ENCODE peak calls at places on chromosomes 3 and 15, in ten cellular contexts. H is thoracic aorta, Z is PC-9, W is H9, Y is heart right ventricle, G is A549, P is SK-N-SH, F is cardiac muscle cell, B is aorta, N is testis. M is an unnamed sample. For H3K4me1, the result is how much of the 10 kb centered on the place peaks cover.

GRCh38 chr15:42092666-42093445 is 1.5 kb downstream of the PLA2G4D start:
- DNase-seq in Z (no peak), H (no peak), P (no peak), B (no peak), F (no peak), Y (peak), N (peak), W (peak), G (no peak), M (peak)

GRCh38 chr3:29655016-29655415 is 374.1 kb downstream of the RBMS3 start:
- DNase-seq in H (no peak), Y (no peak), N (no peak), B (no peak), G (no peak), P (no peak), F (no peak), Z (no peak), W (no peak), M (no peak)

GRCh38 chr15:73318463-73319351 is 50.1 kb downstream of the HCN4 start:
- DNase-seq in W (peak), Y (no peak), H (no peak), P (peak), Z (no peak), F (peak), G (no peak), N (peak), B (peak), M (no peak)

GRCh38 chr15:74723754-74724334 is 1.5 kb downstream of the CYP1A1 start:
- DNase-seq in N (peak), G (peak), B (no peak), Z (peak), F (peak), P (peak), Y (no peak), H (no peak), W (peak), M (no peak)

GRCh38 chr3:40719660-40720287 is 195.0 kb downstream of the ZNF621 start:
- DNase-seq in G (no peak), P (no peak), Y (no peak), B (no peak), N (peak), F (peak), H (no peak), Z (no peak), W (peak), M (peak)

GRCh38 chr3:28905798-28906197 is 375.1 kb upstream of the RBMS3 start:
- DNase-seq in B (no peak), P (no peak), Z (no peak), Y (no peak), H (no peak), W (no peak), N (no peak), F (no peak), G (no peak), M (no peak)

GRCh38 chr3:100198579-100199269 is 62.1 kb upstream of the TBC1D23 start:
- DNase-seq in G (no peak), H (no peak), F (no peak), W (no peak), Z (no peak), Y (no peak), P (no peak), B (no peak), N (no peak), M (peak)

GRCh38 chr3:183698318-183698731 is 728 bp downstream of the YEATS2 start:
- DNase-seq in Z (peak), W (no peak), G (peak), H (no peak), N (peak), F (peak), P (peak), B (peak), Y (peak), M (no peak)

GRCh38 chr3:183826448-183826847 is 1.1 kb upstream of the MAP6D1 start:
- DNase-seq in F (no peak), Y (no peak), B (no peak), W (no peak), Z (no peak), G (no peak), P (no peak), H (no peak), N (no peak), M (no peak)

GRCh38 chr15:98754283-98755022 is 106.1 kb downstream of the IGF1R start:
- DNase-seq in P (no peak), W (no peak), Y (no peak), Z (no peak), N (peak), G (no peak), H (no peak), B (no peak), F (peak), M (no peak)

GRCh38 chr15:75204340-75205063 is 2.8 kb downstream of the C15orf39 start:
- DNase-seq in F (peak), W (peak), Z (peak), B (peak), P (peak), H (peak), G (peak), Y (peak), N (peak), M (peak)

GRCh38 chr3:42750834-42751233 is 22.2 kb downstream of the CCDC13 start:
- DNase-seq in B (peak), H (no peak), F (no peak), Z (no peak), N (no peak), W (peak), Y (no peak), G (no peak), P (no peak), M (no peak)

GRCh38 chr15:62099171-62099601 is 32.4 kb downstream of the C2CD4A start:
- DNase-seq in F (peak), G (no peak), Y (no peak), B (no peak), Z (peak), P (no peak), H (no peak), W (no peak), N (no peak), M (peak)

GRCh38 chr3:150925751-150926201 is 20.5 kb upstream of the MINDY4B start:
- DNase-seq in N (peak), Y (peak), W (peak), B (no peak), P (peak), G (peak), Z (no peak), F (peak), H (no peak), M (no peak)

GRCh38 chr3:70064194-70064787 is 64.8 kb downstream of the SAMMSON start:
- DNase-seq in P (peak), G (peak), F (peak), H (no peak), B (no peak), W (no peak), Y (no peak), N (peak), Z (no peak), M (no peak)

GRCh38 chr3:54733079-54733478 is 194.8 kb downstream of the LRTM1 start:
- DNase-seq in N (no peak), W (no peak), P (peak), B (no peak), Y (no peak), Z (no peak), F (no peak), H (no peak), G (no peak), M (peak)

GRCh38 chr3:86282106-86282787 is 708.7 kb downstream of the VGLL3 start:
- DNase-seq in F (no peak), W (no peak), G (no peak), P (no peak), B (no peak), Z (no peak), H (no peak), Y (no peak), N (no peak), M (no peak)

GRCh38 chr15:90054618-90055097 is 47.6 kb downstream of the IDH2 start:
- DNase-seq in B (no peak), Z (peak), P (no peak), N (no peak), H (no peak), W (no peak), F (no peak), Y (no peak), G (no peak), M (no peak)

GRCh38 chr3:105869982-105870381 is 1.2 kb upstream of the CBLB start:
- DNase-seq in H (no peak), N (no peak), Y (no peak), F (no peak), W (no peak), P (no peak), Z (no peak), B (no peak), G (no peak), M (no peak)

GRCh38 chr15:94185547-94186236 is 45.7 kb upstream of the MCTP2 start:
- DNase-seq in N (no peak), G (no peak), P (no peak), W (no peak), F (no peak), Y (no peak), Z (peak), H (no peak), B (no peak), M (no peak)

GRCh38 chr3:120113128-120114116 is 19.2 kb upstream of the GSK3B start:
- DNase-seq in Z (peak), W (no peak), F (peak), P (no peak), Y (no peak), G (no peak), B (no peak), H (no peak), N (no peak), M (peak)

GRCh38 chr3:65749066-65749465 is 289.7 kb downstream of the MAGI1 start:
- DNase-seq in N (no peak), P (no peak), G (no peak), F (peak), W (no peak), B (no peak), Y (no peak), Z (no peak), H (no peak), M (no peak)

GRCh38 chr3:58659051-58659675 is 7.4 kb downstream of the FAM3D start:
- DNase-seq in F (peak), G (peak), W (peak), Z (no peak), P (peak), B (no peak), N (peak), H (no peak), Y (no peak), M (no peak)

GRCh38 chr3:188568750-188569149 is 414.8 kb downstream of the LPP start:
- DNase-seq in Z (no peak), N (no peak), F (peak), P (no peak), W (no peak), H (no peak), G (no peak), Y (no peak), B (no peak), M (no peak)

GRCh38 chr3:51384145-51384729 is 854 bp upstream of the MANF start:
- DNase-seq in W (no peak), B (no peak), P (peak), N (peak), Y (no peak), Z (peak), H (no peak), G (no peak), F (no peak), M (no peak)

GRCh38 chr3:97269202-97269601 is 454.8 kb downstream of the EPHA6 start:
- DNase-seq in Z (no peak), B (no peak), N (no peak), W (peak), Y (no peak), H (no peak), G (no peak), F (no peak), P (no peak), M (no peak)

GRCh38 chr15:90871716-90872480 is 3.5 kb downstream of the FURIN start:
- DNase-seq in W (peak), B (peak), P (peak), Z (no peak), H (no peak), F (no peak), Y (peak), N (peak), G (no peak), M (no peak)

GRCh38 chr3:105829879-105830622 is 38.8 kb downstream of the CBLB start:
- DNase-seq in P (no peak), G (no peak), N (no peak), H (no peak), F (peak), W (no peak), Y (no peak), B (no peak), Z (no peak), M (no peak)

GRCh38 chr15:89333011-89333860 is 1.4 kb downstream of the POLG start:
- DNase-seq in Y (no peak), H (no peak), W (no peak), G (no peak), B (peak), Z (no peak), P (no peak), F (no peak), N (no peak), M (no peak)

GRCh38 chr3:159839561-159840379 is 148.9 kb upstream of the IL12A start:
- DNase-seq in B (no peak), H (no peak), G (no peak), Y (peak), P (peak), W (peak), F (no peak), Z (no peak), N (peak), M (no peak)

GRCh38 chr3:171101982-171102610 is 75.6 kb upstream of the SLC2A2 start:
- DNase-seq in G (no peak), B (no peak), N (no peak), Y (no peak), P (no peak), H (no peak), W (no peak), Z (no peak), F (peak), M (no peak)

GRCh38 chr15:33279613-33280205 is 31.1 kb upstream of the RYR3 start:
- DNase-seq in G (peak), P (no peak), Y (no peak), Z (peak), H (no peak), F (no peak), N (no peak), W (no peak), B (no peak), M (peak)

GRCh38 chr15:42184313-42184712 is 23.8 kb downstream of the VPS39 start:
- DNase-seq in P (no peak), Z (no peak), W (no peak), F (no peak), Y (no peak), B (no peak), H (no peak), G (no peak), N (no peak), M (no peak)

DNA sequence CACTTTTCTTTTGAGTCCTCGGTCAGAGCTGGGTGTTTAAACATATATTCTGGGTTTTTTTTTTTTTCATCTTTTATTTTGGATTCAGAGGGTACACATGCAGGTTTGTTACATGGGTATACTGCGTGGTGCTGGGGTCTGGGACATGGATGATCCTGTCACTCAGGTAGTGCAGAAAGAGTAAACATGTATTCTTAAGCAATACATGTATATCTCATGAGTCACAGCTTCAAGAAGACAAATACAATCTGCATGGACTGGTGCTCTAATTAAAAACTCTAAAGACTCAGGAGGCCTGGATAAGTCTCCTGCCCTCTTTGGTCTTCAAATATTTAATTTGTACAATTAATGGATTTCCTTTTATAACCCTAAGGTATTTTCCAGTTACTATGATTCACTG is 50.6 kb upstream of the PHLDB2 start:
- DNase-seq in F (peak), H (no peak), G (peak), W (no peak), Z (peak), P (no peak), B (no peak), N (no peak), Y (no peak), M (no peak)
- H3K4me1 ChIP-seq in F (under half), H (under half), G (half or more), W (under half), Z (half or more), P (under half), B (under half), N (under half), Y (under half), M (under half)

DNA sequence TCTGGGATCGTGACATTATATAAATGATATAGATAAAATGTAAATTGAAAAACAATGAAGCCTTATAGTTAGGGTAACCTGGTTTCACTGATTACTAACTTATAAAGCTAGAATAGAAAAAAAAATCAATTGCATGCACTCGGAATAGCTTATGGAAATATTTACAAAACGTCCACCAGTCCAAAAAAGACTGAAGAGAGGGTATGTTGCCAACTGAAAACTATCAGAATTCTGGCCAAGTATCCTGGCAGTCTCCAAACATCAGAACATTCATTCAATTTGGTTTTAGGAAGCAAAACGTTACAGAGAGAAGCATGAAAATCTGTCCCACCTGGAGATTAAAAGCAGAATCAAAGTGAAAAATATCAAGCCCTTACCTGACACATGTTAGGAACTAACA is 892.4 kb downstream of the ROBO1 start:
- DNase-seq in Y (no peak), H (no peak), Z (no peak), P (no peak), F (no peak), B (no peak), N (no peak), G (no peak), W (no peak), M (no peak)
- H3K4me1 ChIP-seq in Y (under half), H (under half), Z (under half), P (under half), F (under half), B (under half), N (under half), G (under half), W (under half), M (under half)

GRCh38 chr3:31896026-31896425 is 85.0 kb downstream of the OSBPL10 start:
- DNase-seq in G (no peak), Y (no peak), Z (no peak), F (no peak), H (no peak), W (no peak), B (no peak), P (no peak), N (no peak), M (no peak)

GRCh38 chr3:31896643-31897433 is 84.2 kb downstream of the OSBPL10 start:
- DNase-seq in N (no peak), P (no peak), B (no peak), F (no peak), W (no peak), G (no peak), Z (no peak), Y (no peak), H (no peak), M (no peak)

GRCh38 chr3:31893174-31893573 is 87.9 kb downstream of the OSBPL10 start:
- DNase-seq in F (peak), B (no peak), N (no peak), Z (no peak), P (no peak), G (no peak), Y (no peak), H (no peak), W (no peak), M (no peak)

GRCh38 chr3:31892500-31892899 is 88.6 kb downstream of the OSBPL10 start:
- DNase-seq in P (no peak), N (no peak), Z (no peak), G (no peak), Y (no peak), H (no peak), W (no peak), F (no peak), B (no peak), M (no peak)

DNA sequence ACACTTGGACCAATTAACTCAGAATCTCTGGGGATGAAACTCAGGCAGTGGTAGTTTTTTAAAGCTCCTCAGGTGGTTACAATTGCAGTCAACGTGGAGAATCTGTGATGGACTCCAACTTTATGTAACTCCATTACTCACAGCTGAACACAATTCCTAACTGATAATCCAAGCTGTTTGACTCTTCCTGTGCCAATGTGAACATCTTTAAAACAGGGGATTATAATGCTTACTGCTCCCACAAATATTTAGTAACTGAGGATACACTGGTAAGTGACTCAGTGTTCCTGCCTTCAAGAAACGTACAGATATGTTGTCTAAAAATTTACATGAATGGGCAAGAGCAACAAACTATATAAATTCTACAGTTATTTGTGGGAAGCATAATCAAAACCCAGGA is 85.6 kb downstream of the OSBPL10 start:
- DNase-seq in Z (no peak), N (no peak), W (no peak), B (no peak), H (no peak), G (no peak), Y (no peak), F (no peak), P (no peak), M (no peak)
- H3K4me1 ChIP-seq in Z (under half), N (under half), W (under half), B (under half), H (under half), G (under half), Y (under half), F (under half), P (under half), M (under half)

GRCh38 chr3:35137612-35138011 is 501.7 kb upstream of the ARPP21 start:
- DNase-seq in P (no peak), N (no peak), Y (no peak), G (no peak), Z (no peak), W (no peak), B (no peak), F (no peak), H (no peak), M (no peak)
- H3K4me1 ChIP-seq in P (under half), N (under half), Y (under half), G (under half), Z (under half), W (under half), B (under half), F (under half), H (under half), M (under half)

GRCh38 chr3:169260296-169260695 is 403.2 kb downstream of the MECOM start:
- DNase-seq in Z (no peak), P (no peak), B (no peak), G (no peak), H (no peak), F (peak), W (no peak), N (no peak), Y (no peak), M (no peak)
- H3K4me1 ChIP-seq in Z (under half), P (under half), B (under half), G (under half), H (half or more), F (under half), W (under half), N (under half), Y (under half), M (under half)

GRCh38 chr15:70796516-70797310 is 33.4 kb upstream of the UACA start:
- DNase-seq in N (no peak), H (no peak), W (no peak), Z (no peak), Y (no peak), G (no peak), F (no peak), B (no peak), P (no peak), M (no peak)

GRCh38 chr15:70795311-70795665 is 31.9 kb upstream of the UACA start:
- DNase-seq in Y (no peak), P (no peak), B (no peak), F (peak), G (peak), H (no peak), W (no peak), Z (peak), N (no peak), M (no peak)

GRCh38 chr15:70794596-70795310 is 31.4 kb upstream of the UACA start:
- DNase-seq in N (no peak), G (no peak), P (no peak), Y (no peak), Z (peak), H (no peak), W (no peak), B (no peak), F (peak), M (no peak)

GRCh38 chr15:70799667-70800450 is 36.5 kb upstream of the UACA start:
- DNase-seq in N (peak), F (peak), G (no peak), Z (peak), W (no peak), H (no peak), B (no peak), Y (no peak), P (no peak), M (no peak)

GRCh38 chr15:70797464-70797863 is 34.1 kb upstream of the UACA start:
- DNase-seq in G (no peak), N (no peak), F (no peak), Z (no peak), H (no peak), Y (no peak), W (no peak), P (no peak), B (no peak), M (no peak)
- H3K4me1 ChIP-seq in G (half or more), N (under half), F (under half), Z (under half), H (under half), Y (under half), W (under half), P (under half), B (under half), M (under half)

GRCh38 chr3:152209060-152209459 is 59.7 kb upstream of the MBNL1 start:
- DNase-seq in Z (no peak), P (no peak), F (no peak), H (no peak), W (no peak), G (no peak), B (no peak), N (no peak), Y (no peak), M (no peak)
- H3K4me1 ChIP-seq in Z (under half), P (under half), F (under half), H (half or more), W (under half), G (under half), B (under half), N (under half), Y (under half), M (under half)

M was measured in esophagus muscularis mucosa.